ENCODE peak calls at places on chromosomes 7 and 10, in four cellular contexts. L is IMR-90, S is tibial artery, W is A549. H is an unnamed sample. For H3K4me1, the result is how much of the 10 kb centered on the place peaks cover.

GRCh38 chr7:31384461-31384860 is 43.9 kb upstream of the NEUROD6 start:
- DNase-seq in L (no peak), S (no peak), W (no peak), H (no peak)

GRCh38 chr7:131605280-131605878 is 49.0 kb upstream of the PODXL start:
- DNase-seq in L (no peak), S (no peak), W (no peak), H (no peak)

GRCh38 chr10:124263726-124264125 is 155.0 kb downstream of the OAT start:
- DNase-seq in L (no peak), S (no peak), W (no peak), H (no peak)

GRCh38 chr7:5594616-5595544 is 171.2 kb upstream of the TNRC18 start:
- DNase-seq in L (peak), S (no peak), W (peak), H (peak)

GRCh38 chr7:83819911-83820310 is 171.0 kb upstream of the SEMA3E start:
- DNase-seq in L (no peak), S (no peak), W (peak), H (no peak)

GRCh38 chr10:90167174-90168064 is 466.0 kb downstream of the KIF20B start:
- DNase-seq in L (peak), S (no peak), W (no peak), H (peak)

GRCh38 chr7:39602351-39602750 is 21.0 kb upstream of the RALA start:
- DNase-seq in L (peak), S (no peak), W (no peak), H (no peak)

GRCh38 chr10:77041636-77042258 is 595.9 kb downstream of the KCNMA1 start:
- DNase-seq in L (no peak), S (peak), W (no peak), H (no peak)

GRCh38 chr10:90652519-90652918 is 205.3 kb downstream of the HTR7 start:
- DNase-seq in L (peak), S (no peak), W (peak), H (peak)

GRCh38 chr7:140403878-140404564 is at the start of gene RAB19:
- DNase-seq in L (no peak), S (no peak), W (no peak), H (peak)

GRCh38 chr7:140402178-140402835 is 1.6 kb upstream of the RAB19 start:
- DNase-seq in L (peak), S (no peak), W (no peak), H (peak)

GRCh38 chr7:140398821-140399220 is 491 bp upstream of the SLC37A3 start:
- DNase-seq in L (no peak), S (no peak), W (no peak), H (no peak)

GRCh38 chr7:140400381-140400780 is 2.1 kb upstream of the SLC37A3 start:
- DNase-seq in L (no peak), S (no peak), W (no peak), H (no peak)

DNA sequence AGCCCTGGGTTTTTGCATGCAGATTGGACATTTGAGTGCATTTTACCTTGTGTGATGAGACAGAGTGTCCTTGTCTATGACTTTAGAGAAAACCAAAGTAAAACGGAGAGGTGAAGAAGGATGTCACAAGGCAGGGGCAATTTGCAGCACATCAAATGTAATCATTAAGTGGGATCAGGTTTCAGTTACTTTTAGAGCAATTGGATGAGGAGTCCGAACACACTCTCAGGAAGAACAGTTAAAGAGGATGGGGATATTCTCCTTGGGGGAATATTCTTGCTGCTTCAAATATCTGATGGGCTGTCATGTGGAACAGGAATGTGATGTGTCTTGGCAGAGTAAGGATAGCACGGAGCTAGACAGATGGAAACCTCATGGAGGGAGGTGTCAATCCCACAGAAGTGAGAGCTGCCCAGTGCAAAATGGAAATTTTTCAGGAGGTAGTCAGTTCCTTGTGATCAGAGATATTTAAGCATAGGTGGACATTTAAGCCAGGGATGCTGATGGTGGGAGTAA is 765 bp downstream of the RAB19 start:
- DNase-seq in L (no peak), S (no peak), W (no peak), H (no peak)
- H3K4me3 ChIP-seq in L (no peak), S (no peak), W (no peak), H (no peak)

GRCh38 chr7:151699147-151699546 is 177.8 kb downstream of the PRKAG2 start:
- DNase-seq in L (peak), S (no peak), W (peak), H (peak)
- H3K4me1 ChIP-seq in L (under half), S (under half), W (half or more), H (under half)

DNA sequence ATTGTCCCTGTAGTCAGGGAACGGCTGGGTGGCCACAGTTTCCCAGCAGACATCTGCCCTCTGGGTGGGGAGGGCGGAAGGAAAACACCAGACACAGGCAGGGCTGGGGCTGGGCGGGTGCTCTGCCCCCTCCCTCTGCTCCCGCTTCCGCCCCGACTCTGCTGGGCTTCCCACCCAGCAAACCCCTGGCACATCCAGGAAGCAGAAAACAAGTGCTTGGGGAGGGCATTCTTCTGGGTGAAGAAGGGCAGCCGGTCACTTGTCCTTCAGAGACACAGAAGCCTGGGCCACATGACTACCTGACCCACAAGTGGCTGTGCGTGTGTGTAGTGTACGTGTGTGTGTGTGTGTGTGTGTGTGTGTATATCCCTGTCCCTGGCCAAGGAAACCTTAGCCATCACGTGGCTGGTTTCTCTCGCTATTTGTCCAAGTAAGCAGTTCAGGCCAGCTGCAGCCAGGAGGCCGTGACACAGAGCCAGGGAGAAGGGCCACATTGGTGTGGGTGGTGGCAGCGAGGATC is 77.9 kb downstream of the ZMIZ1 start:
- DNase-seq in L (peak), S (peak), W (no peak), H (no peak)
- TF ChIP-seq CTCF in L (no peak), S (no peak), W (no peak), H (no peak)

DNA sequence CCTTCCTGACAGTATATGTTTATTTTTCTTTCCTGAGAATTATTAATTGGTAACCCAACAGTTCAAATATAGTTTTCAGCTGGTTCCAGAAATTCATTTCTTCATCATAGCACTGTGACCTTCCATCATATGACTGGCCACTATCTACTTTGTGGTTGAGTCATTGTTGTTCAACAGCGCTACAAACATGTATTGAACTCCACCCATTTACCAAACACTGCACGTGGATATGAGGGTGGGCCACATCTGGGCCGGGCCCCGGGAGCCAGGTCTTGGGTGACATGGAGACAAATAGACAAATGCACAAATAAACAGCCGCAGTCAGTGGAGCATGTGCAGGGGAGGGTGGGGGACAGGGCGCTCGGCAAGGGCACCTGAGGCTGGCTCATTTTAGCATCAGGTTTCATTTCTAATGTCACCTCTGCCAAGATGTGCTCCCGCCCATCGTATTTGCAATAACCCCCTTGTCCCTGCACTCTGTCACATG is 24.0 kb upstream of the EEPD1 start:
- DNase-seq in L (peak), S (peak), W (peak), H (no peak)
- H3K4me3 ChIP-seq in L (no peak), S (no peak), W (peak), H (no peak)

DNA sequence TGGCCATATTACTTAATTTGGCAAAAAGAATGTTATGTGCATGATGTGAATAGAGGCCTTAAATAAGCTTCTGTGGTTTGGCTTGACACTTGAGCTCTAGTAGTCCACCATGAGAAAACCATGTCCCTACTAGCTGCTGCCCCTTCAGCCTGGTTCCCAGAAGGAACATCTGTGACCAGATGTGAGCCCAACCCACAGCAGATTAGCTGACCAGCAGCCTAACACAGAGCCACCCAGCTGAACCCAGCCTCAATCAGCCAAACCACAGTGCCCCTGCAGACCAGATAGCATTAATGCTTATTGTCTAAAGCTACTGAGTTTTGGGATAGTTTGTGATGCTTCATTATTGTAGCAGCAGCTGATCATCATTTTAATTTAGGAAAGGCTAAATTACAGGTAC is 16.6 kb downstream of the JAZF1 start:
- DNase-seq in L (peak), S (no peak), W (no peak), H (no peak)
- H3K4me1 ChIP-seq in L (under half), S (under half), W (under half), H (under half)

DNA sequence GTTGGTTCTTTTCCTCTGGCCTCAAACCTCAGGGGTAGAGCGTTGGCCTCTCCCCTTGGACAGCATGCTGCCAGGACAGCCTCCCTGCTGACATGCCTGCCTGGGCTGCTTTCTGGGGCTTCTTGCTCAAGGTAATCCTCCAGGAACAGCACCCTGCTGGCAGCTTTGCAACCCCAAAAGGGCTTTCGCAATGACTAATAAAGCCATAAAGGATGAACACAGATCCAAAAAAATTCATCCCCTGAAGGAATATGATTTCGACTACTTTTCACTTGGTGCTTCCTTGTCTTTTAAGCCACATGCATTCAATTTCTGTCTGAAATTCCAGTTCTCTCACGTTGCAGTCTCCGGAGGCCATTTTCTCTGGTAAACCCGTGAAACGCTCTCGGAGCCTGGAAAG is 15.1 kb upstream of the SH3PXD2A start:
- DNase-seq in L (peak), S (no peak), W (no peak), H (peak)
- TF ChIP-seq CTCF in L (no peak), S (no peak), W (no peak), H (peak)

GRCh38 chr10:75018873-75019272 is 92.6 kb upstream of the SAMD8 start:
- DNase-seq in L (no peak), S (no peak), W (no peak), H (no peak)
- H3K4me3 ChIP-seq in L (no peak), S (no peak), W (no peak), H (no peak)

GRCh38 chr7:27159278-27160146 is 3.0 kb upstream of the HOXA7 start:
- DNase-seq in L (no peak), S (no peak), W (no peak), H (peak)
- H3K4me1 ChIP-seq in L (under half), S (under half), W (under half), H (half or more)

GRCh38 chr10:78420946-78421732 is 387.5 kb downstream of the RPS24 start:
- DNase-seq in L (no peak), S (no peak), W (no peak), H (no peak)

GRCh38 chr10:78427497-78428031 is 393.9 kb downstream of the RPS24 start:
- DNase-seq in L (no peak), S (no peak), W (no peak), H (no peak)

GRCh38 chr10:78426181-78426580 is 392.5 kb downstream of the RPS24 start:
- DNase-seq in L (no peak), S (no peak), W (no peak), H (no peak)

GRCh38 chr10:78428579-78428978 is 394.9 kb downstream of the RPS24 start:
- DNase-seq in L (no peak), S (no peak), W (no peak), H (no peak)

GRCh38 chr10:78424721-78425120 is 391.1 kb downstream of the RPS24 start:
- DNase-seq in L (no peak), S (no peak), W (peak), H (no peak)
- TF ChIP-seq CTCF in L (peak), S (no peak), W (no peak), H (peak)

GRCh38 chr7:73740212-73740611 is 1.6 kb upstream of the ABHD11 start:
- DNase-seq in L (no peak), S (no peak), W (no peak), H (no peak)

GRCh38 chr7:73740771-73741170 is 2.2 kb upstream of the ABHD11 start:
- DNase-seq in L (no peak), S (no peak), W (no peak), H (no peak)

GRCh38 chr7:73742753-73743641 is 4.4 kb upstream of the ABHD11 start:
- DNase-seq in L (no peak), S (no peak), W (peak), H (no peak)

GRCh38 chr7:73741600-73741999 is 3.0 kb upstream of the ABHD11 start:
- DNase-seq in L (no peak), S (no peak), W (no peak), H (no peak)

DNA sequence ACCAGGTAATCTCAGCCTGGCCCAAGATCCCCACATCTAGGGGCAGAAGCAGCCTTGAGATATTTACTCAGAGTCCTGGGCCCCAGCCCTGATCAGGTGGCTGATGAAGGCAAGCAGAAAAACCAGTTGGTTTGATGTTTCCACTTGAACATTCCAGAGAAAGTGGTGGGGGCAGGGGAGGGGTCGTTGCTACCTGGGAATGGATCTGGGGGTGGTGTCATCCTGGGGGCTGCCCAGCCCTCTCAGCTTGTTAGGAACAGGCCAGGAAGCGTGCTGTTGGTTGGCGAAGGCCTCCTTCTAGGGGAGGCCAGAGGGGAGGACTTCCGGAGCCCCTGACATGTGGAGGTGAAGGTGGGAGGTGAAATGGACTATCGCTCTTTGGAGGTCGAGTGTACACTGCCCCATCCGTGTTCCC is 3.7 kb upstream of the ABHD11 start:
- DNase-seq in L (no peak), S (no peak), W (no peak), H (no peak)
- H3K4me3 ChIP-seq in L (no peak), S (no peak), W (no peak), H (no peak)